ENCODE peak calls at places on chromosome 5, in eight cellular contexts. One of them, this sample, is unnamed.

GRCh38 chr5:64532657-64533056 is 26.8 kb downstream of the RGS7BP start:
- DNase-seq in fibroblast of the aortic adventitia: no peak
- DNase-seq in cardiac muscle cell: no peak
- DNase-seq in IMR-90: no peak
- DNase-seq in PC-3: no peak
- DNase-seq in endothelial cell: no peak
- DNase-seq in AG10803: no peak
- DNase-seq in astrocyte of the spinal cord: no peak
- DNase-seq in this sample: no peak

GRCh38 chr5:119019431-119020348 is 31.3 kb upstream of the DTWD2 start:
- DNase-seq in fibroblast of the aortic adventitia: no peak
- DNase-seq in cardiac muscle cell: no peak
- DNase-seq in IMR-90: no peak
- DNase-seq in PC-3: no peak
- DNase-seq in endothelial cell: no peak
- DNase-seq in AG10803: no peak
- DNase-seq in astrocyte of the spinal cord: no peak
- DNase-seq in this sample: no peak

GRCh38 chr5:28473531-28474107 is 1435.2 kb upstream of the CDH9 start:
- DNase-seq in fibroblast of the aortic adventitia: peak
- DNase-seq in cardiac muscle cell: peak
- DNase-seq in IMR-90: no peak
- DNase-seq in PC-3: peak
- DNase-seq in endothelial cell: no peak
- DNase-seq in AG10803: no peak
- DNase-seq in astrocyte of the spinal cord: peak
- DNase-seq in this sample: no peak

GRCh38 chr5:145811834-145812625 is 23.1 kb downstream of the PRELID2 start:
- DNase-seq in fibroblast of the aortic adventitia: peak
- DNase-seq in cardiac muscle cell: peak
- DNase-seq in IMR-90: peak
- DNase-seq in PC-3: peak
- DNase-seq in endothelial cell: peak
- DNase-seq in AG10803: peak
- DNase-seq in astrocyte of the spinal cord: peak
- DNase-seq in this sample: no peak

GRCh38 chr5:163821142-163821541 is 315.7 kb downstream of the MAT2B start:
- DNase-seq in fibroblast of the aortic adventitia: no peak
- DNase-seq in cardiac muscle cell: no peak
- DNase-seq in IMR-90: no peak
- DNase-seq in PC-3: no peak
- DNase-seq in endothelial cell: no peak
- DNase-seq in AG10803: no peak
- DNase-seq in astrocyte of the spinal cord: no peak
- DNase-seq in this sample: no peak

GRCh38 chr5:180799902-180800801 is 2.5 kb downstream of the MGAT1 start:
- DNase-seq in fibroblast of the aortic adventitia: peak
- DNase-seq in cardiac muscle cell: peak
- DNase-seq in IMR-90: peak
- DNase-seq in PC-3: peak
- DNase-seq in endothelial cell: no peak
- DNase-seq in AG10803: peak
- DNase-seq in astrocyte of the spinal cord: peak
- DNase-seq in this sample: peak

GRCh38 chr5:179054036-179054785 is 6.0 kb upstream of the ZNF354C start:
- DNase-seq in fibroblast of the aortic adventitia: no peak
- DNase-seq in cardiac muscle cell: no peak
- DNase-seq in IMR-90: no peak
- DNase-seq in PC-3: no peak
- DNase-seq in endothelial cell: no peak
- DNase-seq in AG10803: no peak
- DNase-seq in astrocyte of the spinal cord: no peak
- DNase-seq in this sample: no peak

GRCh38 chr5:171426680-171427079 is 7.2 kb downstream of the FGF18 start:
- DNase-seq in fibroblast of the aortic adventitia: no peak
- DNase-seq in cardiac muscle cell: no peak
- DNase-seq in IMR-90: no peak
- DNase-seq in PC-3: no peak
- DNase-seq in endothelial cell: no peak
- DNase-seq in AG10803: no peak
- DNase-seq in astrocyte of the spinal cord: no peak
- DNase-seq in this sample: no peak

GRCh38 chr5:59157001-59157527 is 574.2 kb downstream of the RAB3C start:
- DNase-seq in fibroblast of the aortic adventitia: no peak
- DNase-seq in cardiac muscle cell: no peak
- DNase-seq in IMR-90: no peak
- DNase-seq in PC-3: no peak
- DNase-seq in endothelial cell: no peak
- DNase-seq in AG10803: no peak
- DNase-seq in astrocyte of the spinal cord: no peak
- DNase-seq in this sample: no peak

GRCh38 chr5:34996236-34996635 is 51.5 kb downstream of the AGXT2 start:
- DNase-seq in fibroblast of the aortic adventitia: no peak
- DNase-seq in cardiac muscle cell: no peak
- DNase-seq in IMR-90: no peak
- DNase-seq in PC-3: no peak
- DNase-seq in endothelial cell: no peak
- DNase-seq in AG10803: no peak
- DNase-seq in astrocyte of the spinal cord: no peak
- DNase-seq in this sample: no peak

GRCh38 chr5:59221769-59222168 is 638.9 kb downstream of the RAB3C start:
- DNase-seq in fibroblast of the aortic adventitia: no peak
- DNase-seq in cardiac muscle cell: no peak
- DNase-seq in IMR-90: no peak
- DNase-seq in PC-3: no peak
- DNase-seq in endothelial cell: no peak
- DNase-seq in AG10803: no peak
- DNase-seq in astrocyte of the spinal cord: no peak
- DNase-seq in this sample: no peak

GRCh38 chr5:169182797-169183196 is 118.1 kb downstream of the SLIT3 start:
- DNase-seq in fibroblast of the aortic adventitia: no peak
- DNase-seq in cardiac muscle cell: no peak
- DNase-seq in IMR-90: no peak
- DNase-seq in PC-3: no peak
- DNase-seq in endothelial cell: no peak
- DNase-seq in AG10803: peak
- DNase-seq in astrocyte of the spinal cord: no peak
- DNase-seq in this sample: no peak

GRCh38 chr5:84437673-84438315 is 53.1 kb upstream of the EDIL3 start:
- DNase-seq in fibroblast of the aortic adventitia: peak
- DNase-seq in cardiac muscle cell: peak
- DNase-seq in IMR-90: peak
- DNase-seq in PC-3: peak
- DNase-seq in endothelial cell: no peak
- DNase-seq in AG10803: peak
- DNase-seq in astrocyte of the spinal cord: peak
- DNase-seq in this sample: peak

GRCh38 chr5:142634375-142635018 is 51.4 kb downstream of the FGF1 start:
- DNase-seq in fibroblast of the aortic adventitia: peak
- DNase-seq in cardiac muscle cell: peak
- DNase-seq in IMR-90: no peak
- DNase-seq in PC-3: no peak
- DNase-seq in endothelial cell: no peak
- DNase-seq in AG10803: no peak
- DNase-seq in astrocyte of the spinal cord: no peak
- DNase-seq in this sample: no peak

GRCh38 chr5:31824886-31825774 is 186.2 kb downstream of the PDZD2 start:
- DNase-seq in fibroblast of the aortic adventitia: peak
- DNase-seq in cardiac muscle cell: peak
- DNase-seq in IMR-90: peak
- DNase-seq in PC-3: peak
- DNase-seq in endothelial cell: peak
- DNase-seq in AG10803: peak
- DNase-seq in astrocyte of the spinal cord: peak
- DNase-seq in this sample: peak

GRCh38 chr5:169716287-169716686 is 79.2 kb downstream of the DOCK2 start:
- DNase-seq in fibroblast of the aortic adventitia: peak
- DNase-seq in cardiac muscle cell: peak
- DNase-seq in IMR-90: peak
- DNase-seq in PC-3: peak
- DNase-seq in endothelial cell: no peak
- DNase-seq in AG10803: peak
- DNase-seq in astrocyte of the spinal cord: peak
- DNase-seq in this sample: peak

GRCh38 chr5:140828402-140828737 is 610 bp downstream of the PCDHA6 start:
- DNase-seq in fibroblast of the aortic adventitia: no peak
- DNase-seq in cardiac muscle cell: no peak
- DNase-seq in IMR-90: no peak
- DNase-seq in PC-3: no peak
- DNase-seq in endothelial cell: no peak
- DNase-seq in AG10803: no peak
- DNase-seq in astrocyte of the spinal cord: no peak
- DNase-seq in this sample: no peak

GRCh38 chr5:80736730-80737129 is 81.9 kb upstream of the DHFR start:
- DNase-seq in fibroblast of the aortic adventitia: no peak
- DNase-seq in cardiac muscle cell: no peak
- DNase-seq in IMR-90: peak
- DNase-seq in PC-3: peak
- DNase-seq in endothelial cell: no peak
- DNase-seq in AG10803: no peak
- DNase-seq in astrocyte of the spinal cord: peak
- DNase-seq in this sample: peak

GRCh38 chr5:84430863-84431663 is 46.4 kb upstream of the EDIL3 start:
- DNase-seq in fibroblast of the aortic adventitia: peak
- DNase-seq in cardiac muscle cell: peak
- DNase-seq in IMR-90: peak
- DNase-seq in PC-3: no peak
- DNase-seq in endothelial cell: no peak
- DNase-seq in AG10803: peak
- DNase-seq in astrocyte of the spinal cord: no peak
- DNase-seq in this sample: peak

GRCh38 chr5:15550502-15551115 is 50.6 kb downstream of the FBXL7 start:
- DNase-seq in fibroblast of the aortic adventitia: peak
- DNase-seq in cardiac muscle cell: peak
- DNase-seq in IMR-90: peak
- DNase-seq in PC-3: no peak
- DNase-seq in endothelial cell: no peak
- DNase-seq in AG10803: peak
- DNase-seq in astrocyte of the spinal cord: no peak
- DNase-seq in this sample: peak

GRCh38 chr5:53114988-53115387 is 5.4 kb upstream of the MOCS2 start:
- DNase-seq in fibroblast of the aortic adventitia: peak
- DNase-seq in cardiac muscle cell: peak
- DNase-seq in IMR-90: peak
- DNase-seq in PC-3: peak
- DNase-seq in endothelial cell: no peak
- DNase-seq in AG10803: no peak
- DNase-seq in astrocyte of the spinal cord: peak
- DNase-seq in this sample: no peak

DNA sequence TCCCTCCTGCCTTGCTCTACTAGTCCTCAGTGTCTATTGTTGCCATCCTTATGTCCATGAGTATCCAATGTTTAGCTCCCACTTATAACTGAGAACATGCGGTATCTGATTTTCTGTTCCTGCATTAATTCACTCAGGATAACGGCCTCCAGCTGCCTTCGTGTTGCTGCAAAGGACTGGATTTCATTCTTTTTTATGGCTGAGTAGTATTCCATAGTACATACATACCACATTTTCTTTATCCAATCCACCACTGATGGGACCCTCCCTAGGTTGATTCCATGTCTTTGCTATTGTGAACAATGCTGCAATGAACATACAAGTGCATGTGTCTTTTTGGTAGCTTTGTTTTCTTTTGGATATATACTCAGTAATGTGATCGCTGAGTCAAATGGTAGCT is 50.4 kb downstream of the FNIP1 start:
- DNase-seq in fibroblast of the aortic adventitia: no peak
- DNase-seq in cardiac muscle cell: no peak
- DNase-seq in IMR-90: no peak
- DNase-seq in PC-3: no peak
- DNase-seq in endothelial cell: no peak
- DNase-seq in AG10803: no peak
- DNase-seq in astrocyte of the spinal cord: no peak
- DNase-seq in this sample: no peak
- TF ChIP-seq CTCF in fibroblast of the aortic adventitia: no peak
- TF ChIP-seq CTCF in cardiac muscle cell: no peak
- TF ChIP-seq CTCF in IMR-90: no peak
- TF ChIP-seq CTCF in PC-3: no peak
- TF ChIP-seq CTCF in endothelial cell: no peak
- TF ChIP-seq CTCF in AG10803: no peak
- TF ChIP-seq CTCF in astrocyte of the spinal cord: no peak
- TF ChIP-seq CTCF in this sample: no peak

DNA sequence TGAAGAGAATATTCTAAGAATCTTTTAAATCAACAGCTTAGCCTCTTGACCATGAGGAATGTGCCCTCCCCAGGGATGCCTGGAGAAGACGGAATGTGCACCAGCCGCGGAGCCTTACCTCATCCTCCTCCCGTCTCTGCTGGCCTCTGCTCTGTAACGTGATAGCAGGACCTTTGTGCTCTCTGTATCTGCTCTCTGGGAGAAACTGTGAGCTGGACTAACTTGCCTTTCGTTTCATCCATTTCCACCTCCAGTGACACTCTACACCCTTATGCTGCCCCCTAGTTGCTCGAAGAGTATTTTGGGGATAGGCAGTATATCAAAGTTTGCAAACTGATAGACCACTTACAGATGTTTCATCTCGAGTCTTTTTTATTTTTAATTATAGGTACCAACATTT is 141.4 kb downstream of the NPR3 start:
- DNase-seq in fibroblast of the aortic adventitia: peak
- DNase-seq in cardiac muscle cell: peak
- DNase-seq in IMR-90: peak
- DNase-seq in PC-3: peak
- DNase-seq in endothelial cell: no peak
- DNase-seq in AG10803: peak
- DNase-seq in astrocyte of the spinal cord: peak
- DNase-seq in this sample: no peak
- TF ChIP-seq CTCF in fibroblast of the aortic adventitia: peak
- TF ChIP-seq CTCF in cardiac muscle cell: peak
- TF ChIP-seq CTCF in IMR-90: peak
- TF ChIP-seq CTCF in PC-3: peak
- TF ChIP-seq CTCF in endothelial cell: no peak
- TF ChIP-seq CTCF in AG10803: peak
- TF ChIP-seq CTCF in astrocyte of the spinal cord: peak
- TF ChIP-seq CTCF in this sample: peak

DNA sequence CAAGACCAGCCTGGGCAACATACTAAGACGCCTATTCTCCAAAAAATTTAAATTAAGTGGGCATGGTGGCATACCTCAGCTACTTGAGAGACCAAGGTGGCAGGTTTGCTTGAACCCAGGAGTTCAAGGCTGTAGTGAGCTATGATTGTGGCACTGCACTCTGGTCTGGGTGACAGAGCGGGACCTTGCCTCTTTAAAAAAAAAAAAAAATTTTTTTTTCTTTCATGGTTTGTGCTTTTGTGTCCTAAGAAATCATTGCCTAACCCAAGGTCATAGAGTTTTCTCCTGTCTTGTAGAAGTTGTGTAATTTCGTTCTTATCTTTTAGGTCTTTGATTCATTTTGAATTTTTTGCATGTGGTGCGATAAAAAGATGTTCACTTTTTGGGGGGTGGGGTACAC is 12.3 kb downstream of the GPBP1 start:
- DNase-seq in fibroblast of the aortic adventitia: no peak
- DNase-seq in cardiac muscle cell: peak
- DNase-seq in IMR-90: no peak
- DNase-seq in PC-3: no peak
- DNase-seq in endothelial cell: no peak
- DNase-seq in AG10803: no peak
- DNase-seq in astrocyte of the spinal cord: no peak
- DNase-seq in this sample: no peak
- TF ChIP-seq CTCF in fibroblast of the aortic adventitia: no peak
- TF ChIP-seq CTCF in cardiac muscle cell: no peak
- TF ChIP-seq CTCF in IMR-90: no peak
- TF ChIP-seq CTCF in PC-3: no peak
- TF ChIP-seq CTCF in endothelial cell: no peak
- TF ChIP-seq CTCF in AG10803: no peak
- TF ChIP-seq CTCF in astrocyte of the spinal cord: no peak
- TF ChIP-seq CTCF in this sample: no peak

GRCh38 chr5:42995152-42995751 is 44.9 kb downstream of the ANXA2R start:
- DNase-seq in fibroblast of the aortic adventitia: peak
- DNase-seq in cardiac muscle cell: peak
- DNase-seq in IMR-90: peak
- DNase-seq in PC-3: no peak
- DNase-seq in endothelial cell: no peak
- DNase-seq in AG10803: peak
- DNase-seq in astrocyte of the spinal cord: no peak
- DNase-seq in this sample: no peak
- TF ChIP-seq CTCF in fibroblast of the aortic adventitia: no peak
- TF ChIP-seq CTCF in cardiac muscle cell: no peak
- TF ChIP-seq CTCF in IMR-90: no peak
- TF ChIP-seq CTCF in PC-3: no peak
- TF ChIP-seq CTCF in endothelial cell: peak
- TF ChIP-seq CTCF in AG10803: no peak
- TF ChIP-seq CTCF in astrocyte of the spinal cord: no peak
- TF ChIP-seq CTCF in this sample: no peak